ENCODE peak calls at places on chromosomes 13 and 19, in six cellular contexts. N, R, V, G, A and K are unnamed samples.

GRCh38 chr19:5983367-5983955 is 5.5 kb upstream of the RANBP3 start:
- DNase-seq in R (no peak), G (no peak), N (no peak), V (no peak), A (no peak), K (no peak)

GRCh38 chr13:26310003-26310402 is 56.1 kb downstream of the CDK8 start:
- DNase-seq in N (no peak), V (no peak), R (no peak), G (no peak), A (no peak), K (no peak)

GRCh38 chr13:82879921-82880320 is 1002.4 kb downstream of the SLITRK1 start:
- DNase-seq in V (no peak), N (no peak), A (no peak), R (no peak), G (no peak), K (no peak)

GRCh38 chr13:74574964-74575728 is 440.9 kb upstream of the KLF12 start:
- DNase-seq in A (no peak), R (no peak), G (no peak), V (no peak), N (no peak), K (no peak)

GRCh38 chr19:3098141-3098514 is 4.0 kb downstream of the GNA11 start:
- DNase-seq in V (no peak), A (no peak), R (no peak), G (no peak), N (no peak), K (no peak)

GRCh38 chr13:30738526-30738925 is 3.2 kb downstream of the ALOX5AP start:
- DNase-seq in R (no peak), A (no peak), N (no peak), G (no peak), V (no peak), K (no peak)

GRCh38 chr13:24251525-24251924 is 57.9 kb upstream of the C1QTNF9 start:
- DNase-seq in R (no peak), N (no peak), G (no peak), V (no peak), A (no peak), K (no peak)

GRCh38 chr19:39304185-39304513 is 7.9 kb downstream of the IFNL1 start:
- DNase-seq in G (no peak), V (no peak), N (no peak), A (no peak), R (no peak), K (no peak)

GRCh38 chr19:17749912-17750317 is 1.4 kb upstream of the FCHO1 start:
- DNase-seq in R (no peak), G (no peak), V (no peak), N (no peak), A (no peak), K (no peak)

GRCh38 chr13:48661112-48661511 is 7.4 kb downstream of the CYSLTR2 start:
- DNase-seq in A (no peak), V (no peak), G (no peak), N (no peak), R (no peak), K (no peak)

GRCh38 chr13:24651718-24652345 is 28.4 kb upstream of the ATP12A start:
- DNase-seq in N (no peak), A (no peak), G (no peak), V (no peak), R (no peak), K (no peak)

GRCh38 chr13:36261976-36262375 is 35.6 kb downstream of the CCDC169 start:
- DNase-seq in N (no peak), R (no peak), V (no peak), G (no peak), A (no peak), K (no peak)

GRCh38 chr19:55600336-55601028 is 394 bp downstream of the ZNF524 start:
- DNase-seq in G (no peak), N (peak; percentile 94), R (peak; percentile 85), V (peak; percentile 99), A (no peak), K (no peak)

GRCh38 chr13:73142091-73142490 is 83.3 kb downstream of the KLF5 start:
- DNase-seq in G (no peak), N (peak; percentile 10), A (no peak), V (no peak), R (no peak), K (no peak)

GRCh38 chr13:27622102-27622820 is 569 bp downstream of the POLR1D start:
- DNase-seq in R (peak; percentile 29), N (peak; percentile 29), G (no peak), V (no peak), A (no peak), K (no peak)

GRCh38 chr19:46716013-46716671 is 772 bp downstream of the PRKD2 start:
- DNase-seq in N (no peak), V (no peak), G (no peak), R (no peak), A (no peak), K (no peak)

GRCh38 chr13:83221256-83221655 is 661.0 kb downstream of the SLITRK1 start:
- DNase-seq in V (no peak), R (no peak), G (no peak), N (peak; percentile 27), A (no peak), K (no peak)

GRCh38 chr19:13865578-13866462 is 11.1 kb upstream of the NANOS3 start:
- DNase-seq in A (no peak), V (no peak), R (no peak), N (no peak), G (no peak), K (no peak)

GRCh38 chr13:29472317-29472961 is 123.0 kb downstream of the SLC7A1 start:
- DNase-seq in A (no peak), R (peak; percentile 62), V (no peak), N (peak; percentile 61), G (no peak), K (no peak)

GRCh38 chr19:49861127-49861526 is 6.2 kb downstream of the PNKP start:
- DNase-seq in N (peak; percentile 79), V (peak; percentile 39), R (peak; percentile 89), A (no peak), G (no peak), K (no peak)

GRCh38 chr13:113804017-113804702 is 45.1 kb downstream of the TMEM255B start:
- DNase-seq in R (no peak), V (no peak), A (no peak), N (no peak), G (no peak), K (no peak)

GRCh38 chr19:7989071-7989575 is 16.3 kb downstream of the ELAVL1 start:
- DNase-seq in V (no peak), R (no peak), N (no peak), A (no peak), G (no peak), K (no peak)

GRCh38 chr13:59099182-59099950 is 1064.4 kb downstream of the DIAPH3 start:
- DNase-seq in R (no peak), V (no peak), N (no peak), G (no peak), A (no peak), K (no peak)

GRCh38 chr19:55265173-55265572 is 6.4 kb upstream of the PPP6R1 start:
- DNase-seq in A (no peak), V (no peak), R (no peak), N (no peak), G (no peak), K (no peak)

GRCh38 chr19:41551212-41551610 is 24.8 kb upstream of the CEACAM21 start:
- DNase-seq in N (no peak), V (no peak), G (no peak), R (no peak), A (no peak), K (no peak)

GRCh38 chr13:29422015-29422414 is 173.5 kb downstream of the SLC7A1 start:
- DNase-seq in G (no peak), V (no peak), A (no peak), R (no peak), N (no peak), K (no peak)

GRCh38 chr13:44136693-44137268 is 236.8 kb upstream of the SERP2 start:
- DNase-seq in A (no peak), V (peak; percentile 85), R (no peak), G (no peak), N (no peak), K (no peak)

GRCh38 chr13:111409413-111409812 is 89.0 kb downstream of the TEX29 start:
- DNase-seq in A (no peak), V (no peak), R (no peak), G (no peak), N (no peak), K (no peak)

GRCh38 chr19:37095859-37096258 is 17.6 kb downstream of the ZNF420 start:
- DNase-seq in R (no peak), V (no peak), A (no peak), N (no peak), G (no peak), K (no peak)

GRCh38 chr19:2408247-2408646 is 19.1 kb downstream of the TIMM13 start:
- DNase-seq in G (no peak), A (no peak), R (no peak), V (no peak), N (no peak), K (no peak)

GRCh38 chr13:102608944-102609343 is 12.2 kb downstream of the TPP2 start:
- DNase-seq in N (no peak), R (no peak), G (no peak), A (no peak), V (no peak), K (no peak)

GRCh38 chr13:43953370-43953769 is 73.7 kb downstream of the LACC1 start:
- DNase-seq in N (no peak), A (no peak), R (no peak), G (no peak), V (no peak), K (no peak)

GRCh38 chr19:16216744-16217670 is 19.3 kb downstream of the AP1M1 start:
- DNase-seq in R (no peak), A (no peak), N (no peak), V (no peak), G (no peak), K (no peak)

GRCh38 chr19:33280351-33280921 is 21.9 kb downstream of the CEBPA start:
- DNase-seq in A (no peak), G (no peak), N (no peak), R (no peak), V (no peak), K (peak; percentile 71)

GRCh38 chr19:33796164-33797100 is at the start of gene KCTD15:
- DNase-seq in V (peak; percentile 93), A (no peak), G (no peak), R (peak; percentile 43), N (peak; percentile 61), K (no peak)

GRCh38 chr13:71912524-71912923 is 45.5 kb upstream of the DACH1 start:
- DNase-seq in R (no peak), A (no peak), V (no peak), N (no peak), G (no peak), K (no peak)

GRCh38 chr19:41869374-41869955 is 7.6 kb upstream of the CD79A start:
- DNase-seq in R (no peak), V (no peak), A (no peak), N (no peak), G (no peak), K (no peak)

GRCh38 chr19:1258161-1258492 is 9.7 kb downstream of the MIDN start:
- DNase-seq in A (no peak), R (no peak), V (no peak), G (no peak), N (peak; percentile 32), K (no peak)